ENCODE peak calls at places on chromosomes 16 and 17, in four cellular contexts. One of them, this sample, is unnamed.

GRCh38 chr17:48630925-48631692 is 5.0 kb upstream of the HOXB9 start:
- DNase-seq in HepG2: no peak
- DNase-seq in H1: peak
- DNase-seq in HCT116: no peak
- DNase-seq in this sample: peak

GRCh38 chr16:88468289-88469129 is 15.4 kb downstream of the ZFPM1 start:
- DNase-seq in HepG2: peak
- DNase-seq in H1: peak
- DNase-seq in HCT116: peak
- DNase-seq in this sample: peak

GRCh38 chr17:4815043-4815675 is 8.2 kb downstream of the PLD2 start:
- DNase-seq in HepG2: no peak
- DNase-seq in H1: no peak
- DNase-seq in HCT116: no peak
- DNase-seq in this sample: no peak

GRCh38 chr17:59842901-59843652 is 49.7 kb downstream of the TUBD1 start:
- DNase-seq in HepG2: peak
- DNase-seq in H1: no peak
- DNase-seq in HCT116: peak
- DNase-seq in this sample: peak

GRCh38 chr17:70114405-70114804 is 39.4 kb downstream of the KCNJ16 start:
- DNase-seq in HepG2: no peak
- DNase-seq in H1: no peak
- DNase-seq in HCT116: no peak
- DNase-seq in this sample: no peak

GRCh38 chr17:34398990-34399389 is 36.0 kb upstream of the CCL1 start:
- DNase-seq in HepG2: no peak
- DNase-seq in H1: no peak
- DNase-seq in HCT116: no peak
- DNase-seq in this sample: no peak

GRCh38 chr16:88968589-88969280 is 8.3 kb downstream of the CBFA2T3 start:
- DNase-seq in HepG2: no peak
- DNase-seq in H1: no peak
- DNase-seq in HCT116: no peak
- DNase-seq in this sample: no peak

GRCh38 chr16:27781195-27781524 is 231.2 kb downstream of the KATNIP start:
- DNase-seq in HepG2: no peak
- DNase-seq in H1: no peak
- DNase-seq in HCT116: no peak
- DNase-seq in this sample: no peak

GRCh38 chr16:50665128-50665878 is 15.8 kb downstream of the SNX20 start:
- DNase-seq in HepG2: peak
- DNase-seq in H1: peak
- DNase-seq in HCT116: peak
- DNase-seq in this sample: peak

GRCh38 chr16:54936086-54936978 is 5.7 kb downstream of the IRX5 start:
- DNase-seq in HepG2: no peak
- DNase-seq in H1: peak
- DNase-seq in HCT116: no peak
- DNase-seq in this sample: no peak

GRCh38 chr17:49443862-49444261 is 29.2 kb upstream of the PHB1 start:
- DNase-seq in HepG2: peak
- DNase-seq in H1: no peak
- DNase-seq in HCT116: no peak
- DNase-seq in this sample: no peak

GRCh38 chr17:57810740-57811632 is 38.9 kb downstream of the MRPS23 start:
- DNase-seq in HepG2: peak
- DNase-seq in H1: no peak
- DNase-seq in HCT116: no peak
- DNase-seq in this sample: no peak

GRCh38 chr16:69407702-69408323 is 16.6 kb upstream of the CYB5B start:
- DNase-seq in HepG2: no peak
- DNase-seq in H1: no peak
- DNase-seq in HCT116: no peak
- DNase-seq in this sample: no peak

GRCh38 chr17:78879679-78880186 is 23.3 kb downstream of the CEP295NL start:
- DNase-seq in HepG2: no peak
- DNase-seq in H1: no peak
- DNase-seq in HCT116: no peak
- DNase-seq in this sample: peak

GRCh38 chr17:39244016-39244599 is 18.4 kb upstream of the STAC2 start:
- DNase-seq in HepG2: no peak
- DNase-seq in H1: no peak
- DNase-seq in HCT116: no peak
- DNase-seq in this sample: no peak

GRCh38 chr17:6938637-6939036 is 57.2 kb upstream of the ALOX12 start:
- DNase-seq in HepG2: no peak
- DNase-seq in H1: no peak
- DNase-seq in HCT116: no peak
- DNase-seq in this sample: no peak

GRCh38 chr17:6941989-6942388 is 53.9 kb upstream of the ALOX12 start:
- DNase-seq in HepG2: no peak
- DNase-seq in H1: no peak
- DNase-seq in HCT116: no peak
- DNase-seq in this sample: no peak

GRCh38 chr17:6936370-6937028 is 59.4 kb upstream of the ALOX12 start:
- DNase-seq in HepG2: no peak
- DNase-seq in H1: no peak
- DNase-seq in HCT116: no peak
- DNase-seq in this sample: no peak

DNA sequence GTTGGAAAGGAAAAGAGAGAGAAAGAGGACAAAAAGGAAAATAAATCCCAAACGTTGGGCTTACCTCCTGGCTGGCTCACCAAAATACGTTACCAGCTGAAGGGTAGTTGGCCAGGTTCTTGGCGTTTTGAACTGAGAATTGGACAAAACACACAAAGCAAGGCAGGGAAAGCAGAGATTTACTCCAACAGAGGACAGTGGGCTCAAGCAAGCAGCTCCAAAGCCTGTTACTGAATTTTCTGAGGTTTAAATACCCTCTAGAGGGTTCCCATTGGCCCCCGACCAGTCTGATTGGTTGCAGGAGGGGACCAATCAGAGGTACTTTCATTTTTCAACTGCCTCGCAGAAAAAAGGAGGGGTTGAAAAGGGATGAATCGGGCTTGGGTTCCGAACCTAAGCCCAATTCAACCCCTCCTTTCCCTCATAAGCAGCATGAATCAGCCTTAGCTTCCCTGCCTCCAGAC is 55.6 kb upstream of the ALOX12 start:
- DNase-seq in HepG2: no peak
- DNase-seq in H1: no peak
- DNase-seq in HCT116: no peak
- DNase-seq in this sample: peak
- TF ChIP-seq FOSL1 in HepG2: no peak
- TF ChIP-seq FOSL1 in H1: no peak
- TF ChIP-seq FOSL1 in HCT116: no peak
- TF ChIP-seq FOSL1 in this sample: no peak

DNA sequence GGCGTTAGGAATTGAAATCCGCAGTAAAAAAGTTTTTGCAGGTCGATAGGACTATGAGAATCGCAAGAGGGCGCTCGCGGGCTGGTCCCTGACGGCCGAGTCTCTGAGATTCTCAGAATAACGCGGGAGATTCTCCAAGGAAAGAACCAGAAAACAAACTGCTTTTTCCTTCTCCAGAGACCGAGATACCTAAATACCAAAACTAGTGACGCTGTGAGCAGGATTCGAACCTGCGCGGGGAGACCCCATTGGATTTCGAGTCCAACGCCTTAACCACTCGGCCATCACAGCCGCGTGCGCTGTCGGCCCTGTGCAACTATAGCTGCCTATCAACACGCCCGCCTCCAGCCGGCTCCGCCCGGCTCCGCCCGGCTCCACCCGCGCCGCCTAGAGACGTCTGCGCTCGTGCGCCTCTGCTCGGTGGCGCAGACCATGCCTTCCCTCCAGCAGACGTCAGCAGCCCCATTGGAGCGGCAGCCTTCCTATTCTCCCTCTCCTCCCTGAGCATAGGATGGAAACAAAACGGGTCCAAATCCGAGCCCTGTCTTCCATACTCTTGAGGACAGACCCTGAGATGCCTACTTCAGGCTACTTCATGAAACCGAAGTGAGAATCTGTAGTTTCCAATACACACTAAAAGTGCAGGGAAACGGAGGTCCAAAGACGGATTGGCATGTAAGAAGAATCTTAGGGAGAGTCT is 13.4 kb downstream of the PER1 start:
- DNase-seq in HepG2: peak
- DNase-seq in H1: peak
- DNase-seq in HCT116: peak
- DNase-seq in this sample: peak
- TF ChIP-seq POLR2A in HepG2: no peak
- TF ChIP-seq POLR2A in H1: no peak
- TF ChIP-seq POLR2A in HCT116: no peak
- TF ChIP-seq POLR2A in this sample: no peak

GRCh38 chr16:8660841-8661301 is 13.5 kb upstream of the ABAT start:
- DNase-seq in HepG2: peak
- DNase-seq in H1: peak
- DNase-seq in HCT116: peak
- DNase-seq in this sample: peak

GRCh38 chr16:8656376-8656775 is 18.0 kb upstream of the ABAT start:
- DNase-seq in HepG2: no peak
- DNase-seq in H1: no peak
- DNase-seq in HCT116: no peak
- DNase-seq in this sample: no peak

GRCh38 chr16:8649829-8650554 is 24.4 kb upstream of the ABAT start:
- DNase-seq in HepG2: peak
- DNase-seq in H1: no peak
- DNase-seq in HCT116: no peak
- DNase-seq in this sample: no peak

DNA sequence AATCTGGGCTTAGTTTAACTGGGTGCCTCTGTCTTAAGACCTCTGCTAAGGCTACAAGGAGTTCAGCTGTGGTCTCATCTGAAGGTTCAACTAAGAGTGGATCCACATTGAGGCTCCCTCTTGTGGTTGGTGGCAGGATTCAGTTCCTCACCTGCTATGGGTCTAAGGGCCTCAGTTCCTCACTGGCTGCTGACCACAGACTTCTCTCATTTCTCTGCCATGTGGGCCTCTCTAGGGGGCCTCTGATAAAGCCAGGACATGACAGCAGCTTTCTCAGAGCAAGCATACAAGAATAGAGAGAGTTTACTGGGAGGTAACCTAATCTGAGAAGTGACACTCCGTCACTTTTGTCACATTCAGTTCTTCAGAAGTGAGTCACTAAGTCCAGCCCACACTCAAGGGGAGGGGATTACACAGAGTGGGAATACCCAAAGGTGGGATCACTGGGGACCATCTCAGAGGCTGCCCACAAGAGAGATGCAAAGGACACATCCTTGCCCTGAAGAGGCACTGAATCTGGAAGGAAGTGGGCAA is 19.2 kb upstream of the ABAT start:
- DNase-seq in HepG2: peak
- DNase-seq in H1: no peak
- DNase-seq in HCT116: no peak
- DNase-seq in this sample: peak
- TF ChIP-seq FOSL1 in HepG2: no peak
- TF ChIP-seq FOSL1 in H1: no peak
- TF ChIP-seq FOSL1 in HCT116: no peak
- TF ChIP-seq FOSL1 in this sample: no peak

DNA sequence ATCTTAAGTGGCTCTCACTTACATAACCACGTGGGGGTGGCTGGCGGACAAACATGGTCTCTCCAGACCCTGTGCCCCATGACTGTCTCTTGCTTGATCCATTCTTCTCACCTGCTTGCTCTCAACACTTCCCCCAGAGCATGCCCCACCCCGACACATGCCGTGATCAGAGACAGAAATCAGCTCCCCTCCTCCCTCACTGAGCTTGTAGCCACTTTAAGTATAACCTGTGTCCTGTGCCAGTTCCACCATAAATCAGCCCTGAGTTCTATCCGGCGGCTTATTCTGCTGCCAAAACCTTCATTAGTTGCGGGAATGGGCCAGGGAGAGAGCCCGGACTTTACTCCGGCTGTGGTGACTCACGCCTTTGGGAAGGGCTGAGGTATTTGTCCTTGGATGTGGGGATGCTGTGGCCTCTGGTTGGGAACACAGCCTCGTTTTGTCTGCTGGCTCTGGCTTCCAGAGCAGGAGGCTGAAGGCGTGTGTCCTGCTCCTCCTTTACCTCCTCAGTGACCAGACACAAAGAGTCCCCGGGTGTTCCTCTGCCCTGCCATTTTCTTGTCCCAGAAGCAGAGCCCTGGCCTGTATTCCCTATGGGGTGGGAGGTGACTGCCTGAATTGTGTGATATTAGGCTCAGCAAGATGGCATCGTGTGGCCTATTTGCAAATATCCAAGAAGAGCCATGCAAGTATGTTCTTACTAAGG is 21.1 kb downstream of the ANKRD40 start:
- DNase-seq in HepG2: peak
- DNase-seq in H1: no peak
- DNase-seq in HCT116: peak
- DNase-seq in this sample: no peak
- TF ChIP-seq POLR2A in HepG2: peak
- TF ChIP-seq POLR2A in H1: no peak
- TF ChIP-seq POLR2A in HCT116: peak
- TF ChIP-seq POLR2A in this sample: no peak

GRCh38 chr17:73560661-73561060 is 83.6 kb downstream of the SDK2 start:
- DNase-seq in HepG2: peak
- DNase-seq in H1: no peak
- DNase-seq in HCT116: peak
- DNase-seq in this sample: no peak
- TF ChIP-seq FOSL1 in HepG2: no peak
- TF ChIP-seq FOSL1 in H1: no peak
- TF ChIP-seq FOSL1 in HCT116: no peak
- TF ChIP-seq FOSL1 in this sample: no peak

This sample was measured in K562.